ENCODE peak calls at places on chromosomes 2 and 18, in nine cellular contexts. U is NAMALWA; T is left cardiac atrium; S is naive thymus-derived CD4-positive, alpha-beta T cell; Y is HTR-8/SVneo; D is epithelial cell of esophagus; L is ureter; P is mesothelial cell of epicardium; B is body of pancreas. Q is an unnamed sample.

GRCh38 chr2:75640621-75641121 is 5.9 kb upstream of the MRPL19 start:
- DNase-seq in D (peak), U (peak), B (peak), L (peak), P (peak), S (peak), Y (peak), T (peak), Q (peak)

GRCh38 chr18:23057096-23057495 is 78.2 kb upstream of the CABLES1 start:
- DNase-seq in B (no peak), S (no peak), D (no peak), P (no peak), Y (no peak), U (no peak), T (no peak), L (no peak), Q (no peak)

GRCh38 chr2:10412380-10412779 is 35.7 kb downstream of the ODC1 start:
- DNase-seq in T (no peak), Y (peak), L (no peak), U (peak), D (peak), S (no peak), P (no peak), B (peak), Q (no peak)

GRCh38 chr2:39787950-39788349 is 8.9 kb upstream of the THUMPD2 start:
- DNase-seq in Y (no peak), U (no peak), D (peak), T (no peak), S (no peak), L (no peak), B (no peak), P (no peak), Q (no peak)

GRCh38 chr18:10010611-10011015 is 96.8 kb downstream of the VAPA start:
- DNase-seq in U (no peak), S (no peak), B (peak), T (peak), Y (peak), L (peak), P (no peak), D (peak), Q (peak)

GRCh38 chr2:136582631-136583205 is 182.6 kb upstream of the THSD7B start:
- DNase-seq in D (peak), S (no peak), B (peak), T (peak), P (no peak), U (peak), L (no peak), Y (peak), Q (no peak)

GRCh38 chr2:84816426-84817026 is 64.4 kb downstream of the TRABD2A start:
- DNase-seq in D (no peak), S (no peak), P (no peak), U (no peak), T (no peak), B (no peak), L (no peak), Y (no peak), Q (no peak)

GRCh38 chr2:12486205-12487118 is 230.3 kb upstream of the TRIB2 start:
- DNase-seq in P (no peak), Y (no peak), B (no peak), U (no peak), D (peak), L (no peak), S (no peak), T (peak), Q (no peak)

GRCh38 chr18:28161608-28162599 is 15.0 kb downstream of the CDH2 start:
- DNase-seq in S (no peak), L (no peak), P (no peak), Y (no peak), B (no peak), U (no peak), D (peak), T (no peak), Q (no peak)

GRCh38 chr18:12246849-12247808 is 7.0 kb upstream of the CIDEA start:
- DNase-seq in S (no peak), T (no peak), U (no peak), B (peak), Y (no peak), D (peak), L (no peak), P (no peak), Q (peak)

GRCh38 chr18:57585846-57586242 is 658 bp downstream of the FECH start:
- DNase-seq in L (no peak), B (no peak), T (no peak), Y (no peak), S (no peak), D (peak), P (no peak), U (peak), Q (no peak)

GRCh38 chr2:157158111-157158510 is 99.4 kb upstream of the GALNT5 start:
- DNase-seq in U (no peak), S (no peak), L (no peak), P (no peak), Y (no peak), D (peak), T (no peak), B (no peak), Q (no peak)

GRCh38 chr2:11828933-11829323 is 82.5 kb downstream of the LPIN1 start:
- DNase-seq in Y (no peak), D (no peak), L (no peak), P (no peak), B (no peak), S (no peak), T (no peak), U (no peak), Q (no peak)

GRCh38 chr2:113910110-113910717 is 20.3 kb downstream of the ACTR3 start:
- DNase-seq in L (no peak), T (no peak), B (no peak), Y (no peak), P (no peak), S (no peak), U (no peak), D (peak), Q (no peak)

GRCh38 chr2:202599105-202599504 is 35.7 kb upstream of the FAM117B start:
- DNase-seq in D (no peak), P (no peak), U (no peak), L (no peak), B (no peak), T (no peak), Y (no peak), S (no peak), Q (no peak)

GRCh38 chr18:9474103-9474982 is 970 bp upstream of the RALBP1 start:
- DNase-seq in D (peak), P (no peak), U (no peak), L (no peak), S (peak), T (peak), Y (peak), B (no peak), Q (no peak)